ENCODE peak calls at places on chromosomes 7 and 10, in four cellular contexts. J, Y, K and A are unnamed samples. For H3K4me1, the result is how much of the 10 kb centered on the place peaks cover.

GRCh38 chr10:30500534-30500933 is 66.5 kb downstream of the MAP3K8 start:
- DNase-seq in J (no peak), Y (no peak), K (no peak), A (no peak)

GRCh38 chr10:55630491-55631056 is 730.5 kb downstream of the ZWINT start:
- DNase-seq in K (no peak), J (no peak), Y (peak), A (peak)

GRCh38 chr7:91632948-91633519 is 247.5 kb downstream of the MTERF1 start:
- DNase-seq in J (no peak), Y (no peak), K (no peak), A (no peak)

GRCh38 chr7:46909601-46910051 is 672.3 kb downstream of the TNS3 start:
- DNase-seq in Y (peak), K (no peak), J (no peak), A (no peak)

GRCh38 chr7:21944616-21945373 is 904 bp downstream of the CDCA7L start:
- DNase-seq in K (peak), J (no peak), Y (no peak), A (peak)

GRCh38 chr7:91674470-91674869 is 206.0 kb downstream of the MTERF1 start:
- DNase-seq in K (no peak), Y (no peak), J (no peak), A (no peak)

GRCh38 chr7:113285411-113285810 is 167.1 kb upstream of the SMIM30 start:
- DNase-seq in J (no peak), K (no peak), Y (no peak), A (no peak)

GRCh38 chr7:151999337-152000090 is 26.0 kb upstream of the GALNT11 start:
- DNase-seq in Y (peak), K (no peak), J (no peak), A (no peak)

GRCh38 chr10:121490906-121491519 is 107.2 kb downstream of the FGFR2 start:
- DNase-seq in K (no peak), Y (no peak), J (no peak), A (no peak)

GRCh38 chr7:92723978-92724377 is 112.4 kb downstream of the CDK6 start:
- DNase-seq in K (no peak), J (no peak), Y (no peak), A (no peak)

GRCh38 chr10:42866115-42866995 is 83.8 kb downstream of the BMS1 start:
- DNase-seq in Y (peak), J (peak), K (peak), A (peak)

GRCh38 chr7:74379938-74380337 is 73.8 kb upstream of the GTF2IRD1 start:
- DNase-seq in J (no peak), Y (no peak), K (no peak), A (no peak)

GRCh38 chr7:9204571-9204970 is 771.2 kb downstream of the NXPH1 start:
- DNase-seq in J (no peak), Y (no peak), K (no peak), A (no peak)

GRCh38 chr10:127441350-127442219 is 107.5 kb upstream of the NPS start:
- DNase-seq in J (no peak), K (no peak), Y (no peak), A (peak)

GRCh38 chr10:59055046-59055445 is 121.4 kb upstream of the PHYHIPL start:
- DNase-seq in K (no peak), Y (peak), J (no peak), A (no peak)

GRCh38 chr7:19112290-19113000 is 5.0 kb downstream of the TWIST1 start:
- DNase-seq in K (no peak), Y (peak), J (no peak), A (no peak)

GRCh38 chr10:111206521-111206920 is 129.7 kb downstream of the ADRA2A start:
- DNase-seq in Y (no peak), J (no peak), K (no peak), A (no peak)

GRCh38 chr10:59809644-59809974 is 56.4 kb upstream of the MRLN start:
- DNase-seq in K (no peak), Y (no peak), J (no peak), A (no peak)

GRCh38 chr10:73886085-73886529 is 11.8 kb upstream of the CAMK2G start:
- DNase-seq in J (peak), Y (peak), K (peak), A (no peak)

GRCh38 chr10:76403876-76404275 is 972.5 kb downstream of the LRMDA start:
- DNase-seq in K (no peak), Y (peak), J (no peak), A (no peak)

GRCh38 chr7:47148541-47149207 is 433.2 kb downstream of the TNS3 start:
- DNase-seq in J (no peak), K (no peak), Y (peak), A (no peak)

GRCh38 chr10:78301891-78302738 is 268.5 kb downstream of the RPS24 start:
- DNase-seq in K (peak), Y (no peak), J (no peak), A (no peak)

DNA sequence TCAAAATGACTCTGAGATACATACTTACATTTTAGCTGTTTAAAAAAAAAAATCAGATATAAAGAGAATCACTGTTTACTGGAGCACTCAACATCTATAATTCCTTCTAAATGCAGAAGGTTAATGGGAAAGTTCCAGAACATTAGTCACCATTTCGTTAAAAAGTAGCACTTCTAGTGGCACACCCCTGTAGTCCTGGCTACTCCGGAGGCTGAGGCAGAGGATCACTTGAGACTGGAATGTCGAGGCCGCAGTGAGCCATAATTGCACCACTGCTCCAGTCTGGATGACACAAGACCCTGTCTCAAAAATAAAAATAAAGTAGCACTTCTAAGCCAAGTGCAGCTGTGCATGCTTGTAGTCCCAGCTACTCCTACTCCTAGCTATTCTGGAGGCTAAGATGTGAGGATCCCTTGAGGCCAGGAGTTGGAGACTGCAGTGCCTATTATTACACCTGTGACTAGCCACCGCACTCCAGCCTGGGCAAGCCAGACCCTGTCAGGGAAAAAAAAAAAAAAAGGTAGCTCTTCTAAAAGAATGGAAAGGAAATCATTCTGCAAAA is 2.2 kb downstream of the FGFBP3 start:
- DNase-seq in Y (no peak), J (no peak), K (no peak), A (no peak)
- H3K4me1 ChIP-seq in Y (under half), J (under half), K (under half), A (under half)

GRCh38 chr7:5303061-5303460 is 20.3 kb downstream of the SLC29A4 start:
- DNase-seq in Y (no peak), J (no peak), K (no peak), A (no peak)

GRCh38 chr7:5303885-5304505 is 21.3 kb downstream of the SLC29A4 start:
- DNase-seq in K (no peak), J (no peak), Y (no peak), A (no peak)

GRCh38 chr7:5296627-5297226 is 14.0 kb downstream of the SLC29A4 start:
- DNase-seq in K (no peak), J (no peak), Y (no peak), A (no peak)

GRCh38 chr7:5300366-5300765 is 17.6 kb downstream of the SLC29A4 start:
- DNase-seq in K (no peak), Y (no peak), J (no peak), A (no peak)

GRCh38 chr7:5302577-5302976 is 19.8 kb downstream of the SLC29A4 start:
- DNase-seq in Y (no peak), J (no peak), K (no peak), A (no peak)
- TF ChIP-seq CTCF in Y (no peak), J (no peak), K (no peak), A (no peak)

DNA sequence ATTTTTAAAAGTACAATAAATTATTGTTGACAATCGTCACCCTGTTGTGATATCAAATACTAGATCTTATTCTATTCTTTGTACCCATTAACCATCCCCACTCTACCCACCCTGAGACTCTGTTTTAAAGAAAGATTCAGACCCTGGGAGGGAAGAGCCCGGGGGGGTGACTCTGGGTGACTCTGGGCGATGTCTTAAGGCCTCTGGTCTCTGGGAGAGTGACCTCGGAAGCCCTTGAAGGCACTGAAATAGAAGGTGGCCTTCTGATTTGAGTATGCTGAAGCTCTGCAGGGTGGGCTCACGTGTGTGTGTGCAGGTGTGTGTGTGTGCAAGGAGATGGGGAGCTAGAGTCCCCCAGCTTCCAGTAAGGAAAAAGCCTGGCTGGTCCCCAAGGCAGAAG is 9.7 kb downstream of the ADAP1 start:
- DNase-seq in Y (no peak), J (no peak), K (no peak), A (no peak)
- H3K4me3 ChIP-seq in Y (no peak), J (no peak), K (no peak), A (no peak)

GRCh38 chr10:51063659-51064535 is 10.4 kb upstream of the PRKG1 start:
- DNase-seq in K (peak), J (no peak), Y (peak), A (no peak)
- H3K4me1 ChIP-seq in K (under half), J (under half), Y (under half), A (under half)